ENCODE peak calls at places on chromosomes 6 and 20, in four cellular contexts. D is heart right ventricle, B is sigmoid colon, O is cardiac fibroblast. N is an unnamed sample.

GRCh38 chr6:128822271-128822670 is 60.7 kb upstream of the LAMA2 start:
- DNase-seq in B (no peak), O (peak; percentile 38), D (peak; percentile 12), N (peak; percentile 73)

GRCh38 chr6:156016186-156016976 is 560.7 kb upstream of the NOX3 start:
- DNase-seq in O (no peak), D (no peak), B (no peak), N (peak; percentile 25)

GRCh38 chr20:35166242-35166830 is 5.5 kb upstream of the PROCR start:
- DNase-seq in D (peak; percentile 76), B (no peak), O (peak; percentile 71), N (no peak)

GRCh38 chr6:36555750-36556252 is 8.5 kb upstream of the STK38 start:
- DNase-seq in O (no peak), B (no peak), D (no peak), N (no peak)

GRCh38 chr20:61015602-61016001 is 236.5 kb upstream of the CDH4 start:
- DNase-seq in O (no peak), B (no peak), D (no peak), N (no peak)

GRCh38 chr20:64140956-64141355 is 23.3 kb upstream of the MYT1 start:
- DNase-seq in O (no peak), B (peak; percentile 53), D (no peak), N (no peak)

GRCh38 chr20:4151991-4152695 is 136.8 kb upstream of the RNF24 start:
- DNase-seq in B (peak; percentile 58), O (no peak), D (no peak), N (no peak)

GRCh38 chr6:119602215-119603178 is 252.9 kb upstream of the MAN1A1 start:
- DNase-seq in O (peak; percentile 30), D (no peak), B (no peak), N (no peak)

GRCh38 chr20:53623127-53623453 is 29.5 kb upstream of the ZNF217 start:
- DNase-seq in D (no peak), B (no peak), O (no peak), N (no peak)

GRCh38 chr6:18477301-18477941 is 90.3 kb downstream of the RNF144B start:
- DNase-seq in D (no peak), O (no peak), B (no peak), N (no peak)

GRCh38 chr6:79868098-79868722 is 79.1 kb downstream of the ELOVL4 start:
- DNase-seq in D (peak; percentile 25), B (no peak), O (peak; percentile 81), N (peak; percentile 70)

GRCh38 chr20:41276317-41276751 is 41.2 kb downstream of the ZHX3 start:
- DNase-seq in O (peak; percentile 35), D (no peak), B (no peak), N (peak; percentile 38)

GRCh38 chr20:57570145-57570850 is 9.4 kb downstream of the PCK1 start:
- DNase-seq in B (no peak), D (no peak), O (no peak), N (no peak)

DNA sequence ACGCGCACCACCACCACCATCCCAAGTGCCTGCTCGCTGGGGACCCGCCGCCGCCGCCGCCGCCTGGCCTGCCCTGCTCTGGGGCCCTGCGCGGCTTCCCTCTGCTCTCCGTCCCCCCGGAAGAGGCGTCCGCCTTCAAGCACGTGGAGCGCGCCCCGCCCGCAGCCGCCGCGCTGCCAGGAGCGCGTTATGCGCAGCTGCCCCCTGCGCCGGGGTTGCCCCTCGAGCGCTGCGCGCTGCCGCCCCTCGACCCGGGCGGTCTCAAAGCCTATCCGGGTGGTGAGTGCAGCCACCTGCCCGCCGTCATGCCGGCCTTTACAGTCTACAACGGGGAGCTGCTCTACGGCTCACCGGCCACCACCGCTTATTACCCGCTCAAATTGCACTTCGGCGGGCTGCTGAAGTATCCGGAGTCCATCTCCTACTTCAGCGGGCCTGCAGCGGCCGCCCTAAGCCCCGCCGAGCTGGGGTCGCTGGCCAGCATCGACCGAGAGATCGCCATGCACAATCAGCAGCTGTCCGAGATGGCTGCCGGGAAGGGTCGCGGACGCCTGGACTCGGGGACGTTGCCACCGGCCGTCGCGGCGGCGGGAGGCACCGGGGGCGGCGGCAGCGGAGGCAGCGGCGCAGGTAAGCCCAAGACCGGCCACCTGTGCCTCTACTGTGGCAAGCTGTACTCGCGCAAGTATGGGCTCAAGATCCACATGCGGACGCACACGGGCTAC is 7.2 kb downstream of the PRDM13 start:
- DNase-seq in O (no peak), D (no peak), B (no peak), N (peak; percentile 14)
- TF ChIP-seq CTCF in O (no peak), D (no peak), B (no peak), N (no peak)

GRCh38 chr6:65461121-65461520 is 245.9 kb downstream of the EYS start:
- DNase-seq in D (no peak), B (no peak), O (no peak), N (no peak)
- H3K4me3 ChIP-seq in D (no peak overlapping the region), B (no peak overlapping the region), O (no peak overlapping the region), N (no peak overlapping the region)

GRCh38 chr6:2945069-2945452 is 26.3 kb downstream of the SERPINB6 start:
- DNase-seq in D (no peak), B (no peak), O (no peak), N (no peak)
- TF ChIP-seq CTCF in D (no peak), B (no peak), O (no peak), N (no peak)

DNA sequence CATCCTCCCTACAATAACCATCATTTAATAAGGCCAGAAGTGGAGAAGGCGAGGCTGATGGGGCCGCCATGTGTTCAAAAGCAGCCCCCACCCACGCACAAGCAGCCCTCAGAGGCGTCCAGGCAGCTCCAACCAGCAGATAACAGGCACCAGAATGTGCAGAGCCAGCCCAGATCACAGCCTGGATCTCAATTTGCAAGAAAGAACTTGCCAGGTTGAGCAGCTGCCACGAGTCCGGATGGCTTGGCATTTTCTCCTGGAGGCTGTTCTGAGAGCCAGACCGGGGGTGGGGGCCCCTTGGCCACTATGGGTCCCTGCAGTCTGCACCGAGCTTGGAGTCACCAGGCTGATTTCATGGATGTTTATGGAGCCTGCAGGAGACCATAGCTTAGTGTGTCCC is 338.1 kb downstream of the PREX1 start:
- DNase-seq in O (no peak), D (no peak), B (no peak), N (no peak)
- H3K4me3 ChIP-seq in O (no peak overlapping the region), D (no peak overlapping the region), B (no peak overlapping the region), N (no peak overlapping the region)

DNA sequence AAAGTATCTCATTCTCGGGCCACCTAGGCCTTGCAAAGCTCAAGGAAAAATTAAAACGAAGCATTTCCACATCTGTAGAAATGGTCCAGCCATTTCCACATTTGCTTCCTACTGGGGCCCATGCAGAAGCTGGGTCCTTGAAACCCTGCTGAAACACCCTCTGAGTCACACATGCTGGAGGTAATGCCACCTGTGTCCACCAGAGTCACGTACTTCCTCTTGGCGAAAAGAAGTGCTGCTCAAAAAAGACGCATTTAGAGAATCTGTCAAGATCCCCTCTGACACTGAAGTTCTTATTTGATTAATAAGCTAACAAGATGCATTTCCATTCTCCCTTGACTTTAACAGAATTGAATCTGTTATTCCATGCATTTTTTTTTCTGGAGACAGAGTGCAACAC is 423.2 kb downstream of the PREX1 start:
- DNase-seq in B (no peak), O (no peak), D (no peak), N (no peak)
- TF ChIP-seq CTCF in B (no peak), O (peak; percentile 11), D (no peak), N (no peak)

GRCh38 chr6:15325540-15325955 is 79.7 kb downstream of the JARID2 start:
- DNase-seq in B (no peak), O (no peak), D (no peak), N (no peak)
- H3K4me3 ChIP-seq in B (no peak overlapping the region), O (no peak overlapping the region), D (no peak overlapping the region), N (no peak overlapping the region)

GRCh38 chr6:28767691-28768090 is 156.1 kb downstream of the TRIM27 start:
- DNase-seq in B (no peak), D (no peak), O (no peak), N (no peak)

GRCh38 chr6:28768187-28768913 is 155.4 kb downstream of the TRIM27 start:
- DNase-seq in B (no peak), D (no peak), O (no peak), N (no peak)

GRCh38 chr6:28771401-28772267 is 152.2 kb downstream of the TRIM27 start:
- DNase-seq in D (no peak), B (no peak), O (no peak), N (no peak)

GRCh38 chr6:28770732-28771131 is 153.1 kb downstream of the TRIM27 start:
- DNase-seq in D (no peak), B (no peak), O (no peak), N (no peak)

GRCh38 chr6:28769626-28770402 is 154.0 kb downstream of the TRIM27 start:
- DNase-seq in B (no peak), D (no peak), O (peak; percentile 16), N (peak; percentile 24)
- TF ChIP-seq CTCF in B (no peak), D (no peak), O (peak; percentile 7), N (peak; percentile 13)